ENCODE peak calls at places on chromosomes 3 and 15, in five cellular contexts. One of them, this sample, is unnamed.
A peak's percentile ranks its signal among the peaks of the same experiment; 100 is the strongest.

GRCh38 chr15:31279221-31280036 is 47.2 kb upstream of the KLF13 start:
- DNase-seq in K562: no peak
- DNase-seq in endodermal cell: no peak
- DNase-seq in heart right ventricle: peak; percentile 3
- DNase-seq in OCI-LY7: no peak
- DNase-seq in this sample: no peak

GRCh38 chr3:49813497-49814174 is at the start of gene UBA7:
- DNase-seq in K562: peak; percentile 17
- DNase-seq in endodermal cell: no peak
- DNase-seq in heart right ventricle: peak; percentile 75
- DNase-seq in OCI-LY7: no peak
- DNase-seq in this sample: peak; percentile 81

GRCh38 chr3:62601238-62601856 is 228.0 kb upstream of the FEZF2 start:
- DNase-seq in K562: no peak
- DNase-seq in endodermal cell: no peak
- DNase-seq in heart right ventricle: no peak
- DNase-seq in OCI-LY7: no peak
- DNase-seq in this sample: peak; percentile 69

GRCh38 chr3:12175137-12175593 is 16.5 kb upstream of the TIMP4 start:
- DNase-seq in K562: no peak
- DNase-seq in endodermal cell: no peak
- DNase-seq in heart right ventricle: no peak
- DNase-seq in OCI-LY7: no peak
- DNase-seq in this sample: peak; percentile 56

GRCh38 chr3:48597408-48597800 is 2.3 kb upstream of the COL7A1 start:
- DNase-seq in K562: no peak
- DNase-seq in endodermal cell: no peak
- DNase-seq in heart right ventricle: no peak
- DNase-seq in OCI-LY7: no peak
- DNase-seq in this sample: no peak

GRCh38 chr3:129226374-129226773 is 23.0 kb upstream of the COPG1 start:
- DNase-seq in K562: peak; percentile 54
- DNase-seq in endodermal cell: no peak
- DNase-seq in heart right ventricle: peak; percentile 84
- DNase-seq in OCI-LY7: no peak
- DNase-seq in this sample: peak; percentile 91

GRCh38 chr3:45035441-45036301 is 9.6 kb downstream of the CLEC3B start:
- DNase-seq in K562: no peak
- DNase-seq in endodermal cell: peak; percentile 75
- DNase-seq in heart right ventricle: no peak
- DNase-seq in OCI-LY7: no peak
- DNase-seq in this sample: peak; percentile 38

GRCh38 chr3:169112153-169112892 is 551.2 kb downstream of the MECOM start:
- DNase-seq in K562: no peak
- DNase-seq in endodermal cell: no peak
- DNase-seq in heart right ventricle: no peak
- DNase-seq in OCI-LY7: no peak
- DNase-seq in this sample: peak; percentile 79

GRCh38 chr3:16841906-16842709 is 42.6 kb upstream of the PLCL2 start:
- DNase-seq in K562: no peak
- DNase-seq in endodermal cell: peak; percentile 59
- DNase-seq in heart right ventricle: no peak
- DNase-seq in OCI-LY7: peak; percentile 74
- DNase-seq in this sample: no peak

GRCh38 chr15:92904832-92905640 is 4.9 kb downstream of the CHD2 start:
- DNase-seq in K562: no peak
- DNase-seq in endodermal cell: no peak
- DNase-seq in heart right ventricle: no peak
- DNase-seq in OCI-LY7: no peak
- DNase-seq in this sample: peak; percentile 48
- TF ChIP-seq CTCF in K562: no peak
- TF ChIP-seq CTCF in endodermal cell: no peak
- TF ChIP-seq CTCF in heart right ventricle: no peak
- TF ChIP-seq CTCF in OCI-LY7: no peak
- TF ChIP-seq CTCF in this sample: no peak

DNA sequence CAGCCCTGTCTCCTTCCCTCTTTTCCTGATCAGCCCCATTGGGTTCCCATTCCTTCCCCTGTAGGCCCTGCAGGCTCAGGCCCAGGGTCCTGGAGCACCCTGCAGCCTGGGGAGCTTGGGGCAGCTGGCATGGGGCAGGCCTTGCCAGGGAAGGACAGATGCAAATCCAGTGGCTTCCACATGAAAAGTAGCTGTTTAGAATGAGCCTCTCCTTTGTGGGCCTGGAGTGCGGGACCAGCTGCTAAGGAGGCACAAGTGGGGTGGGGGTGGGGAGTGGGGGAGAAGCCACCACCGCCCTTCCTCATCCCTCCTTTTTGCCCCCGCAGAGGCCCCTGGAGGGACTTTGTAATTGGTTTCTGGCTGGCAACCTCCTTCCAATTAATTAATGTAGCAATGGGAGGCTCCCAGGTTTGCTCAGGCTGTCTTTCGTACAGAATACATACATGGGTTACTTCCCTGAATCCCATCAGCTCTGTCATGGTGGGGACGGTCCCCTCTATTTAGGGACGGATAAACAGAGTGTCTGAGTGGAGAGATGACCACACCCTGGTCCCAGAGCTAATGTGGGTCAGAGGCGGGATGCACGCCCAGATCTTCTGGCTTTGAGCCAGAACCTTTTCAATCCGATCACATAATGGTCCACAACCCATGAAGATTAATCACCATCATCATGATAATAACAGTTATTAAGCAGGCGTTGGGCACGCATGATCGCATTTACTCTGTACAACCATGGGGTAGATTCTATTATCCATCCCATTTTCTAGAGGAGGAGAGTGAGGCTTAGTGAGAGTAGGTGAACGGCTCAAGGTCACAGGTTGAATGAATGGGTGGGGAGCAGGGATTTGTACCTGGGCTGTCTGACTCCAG is 6.1 kb downstream of the CORO2B start:
- DNase-seq in K562: no peak
- DNase-seq in endodermal cell: no peak
- DNase-seq in heart right ventricle: no peak
- DNase-seq in OCI-LY7: no peak
- DNase-seq in this sample: no peak
- H3K4me3 ChIP-seq in K562: no peak overlapping the region
- H3K4me3 ChIP-seq in endodermal cell: no peak overlapping the region
- H3K4me3 ChIP-seq in heart right ventricle: no peak overlapping the region
- H3K4me3 ChIP-seq in OCI-LY7: no peak overlapping the region
- H3K4me3 ChIP-seq in this sample: no peak overlapping the region

DNA sequence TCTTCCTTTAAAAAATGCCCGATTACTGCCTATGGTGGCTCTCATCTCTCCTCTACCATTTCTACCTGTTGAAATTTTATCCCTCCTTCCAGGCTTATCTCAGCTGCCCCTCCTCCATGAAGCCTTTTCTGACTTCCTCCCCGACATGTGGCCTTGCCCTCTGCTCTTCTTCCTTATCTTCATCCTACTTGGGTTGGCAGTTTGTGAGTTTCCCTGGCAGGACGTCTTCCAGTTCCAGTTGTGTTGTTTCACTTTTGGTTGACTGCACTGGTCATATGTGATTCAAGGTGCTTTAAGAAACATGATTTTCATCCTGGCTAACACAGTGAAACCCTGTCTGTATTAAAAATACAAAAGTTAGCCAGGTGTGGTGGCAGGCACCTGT is 4.4 kb downstream of the DLL4 start:
- DNase-seq in K562: no peak
- DNase-seq in endodermal cell: no peak
- DNase-seq in heart right ventricle: no peak
- DNase-seq in OCI-LY7: no peak
- DNase-seq in this sample: no peak
- TF ChIP-seq CTCF in K562: no peak
- TF ChIP-seq CTCF in endodermal cell: no peak
- TF ChIP-seq CTCF in heart right ventricle: no peak
- TF ChIP-seq CTCF in OCI-LY7: no peak
- TF ChIP-seq CTCF in this sample: no peak

GRCh38 chr15:62067448-62068044 is 769 bp downstream of the C2CD4A start:
- DNase-seq in K562: no peak
- DNase-seq in endodermal cell: peak; percentile 77
- DNase-seq in heart right ventricle: no peak
- DNase-seq in OCI-LY7: no peak
- DNase-seq in this sample: no peak
- H3K4me3 ChIP-seq in K562: no peak overlapping the region
- H3K4me3 ChIP-seq in endodermal cell: peak overlapping the region; percentile 28
- H3K4me3 ChIP-seq in heart right ventricle: no peak overlapping the region
- H3K4me3 ChIP-seq in OCI-LY7: peak overlapping the region; percentile 40
- H3K4me3 ChIP-seq in this sample: peak overlapping the region; percentile 20

DNA sequence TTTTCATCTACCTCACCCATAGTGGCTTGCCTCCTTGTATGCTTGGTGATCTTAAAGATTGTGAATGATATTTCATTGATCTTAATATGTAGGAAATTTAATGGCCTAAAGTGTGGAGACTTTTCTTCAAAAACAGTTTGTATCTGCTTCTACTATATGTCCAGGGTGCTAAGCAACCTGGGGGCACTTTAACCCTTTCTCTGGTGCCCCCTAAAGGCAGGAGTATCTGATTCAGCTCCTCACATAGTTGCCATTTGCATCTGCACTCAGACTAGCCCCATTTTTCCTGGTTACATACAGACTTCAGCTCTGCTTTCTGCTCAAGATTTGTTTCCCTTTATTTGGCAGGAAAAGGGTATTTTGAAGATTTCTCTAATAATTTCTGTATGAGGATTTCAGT is 5.2 kb upstream of the PFN2 start:
- DNase-seq in K562: no peak
- DNase-seq in endodermal cell: no peak
- DNase-seq in heart right ventricle: no peak
- DNase-seq in OCI-LY7: peak; percentile 5
- DNase-seq in this sample: no peak
- TF ChIP-seq CTCF in K562: peak; percentile 26
- TF ChIP-seq CTCF in endodermal cell: peak; percentile 70
- TF ChIP-seq CTCF in heart right ventricle: no peak
- TF ChIP-seq CTCF in OCI-LY7: peak; percentile 63
- TF ChIP-seq CTCF in this sample: no peak

GRCh38 chr3:100609305-100609704 is at the start of gene ADGRG7:
- DNase-seq in K562: no peak
- DNase-seq in endodermal cell: no peak
- DNase-seq in heart right ventricle: no peak
- DNase-seq in OCI-LY7: no peak
- DNase-seq in this sample: no peak
- H3K4me3 ChIP-seq in K562: no peak within 1 kb of the TSS
- H3K4me3 ChIP-seq in endodermal cell: no peak within 1 kb of the TSS
- H3K4me3 ChIP-seq in heart right ventricle: no peak within 1 kb of the TSS
- H3K4me3 ChIP-seq in OCI-LY7: no peak within 1 kb of the TSS
- H3K4me3 ChIP-seq in this sample: no peak within 1 kb of the TSS